ENCODE peak calls at places on chromosome 9, in eight cellular contexts. A is GM12892, J is A549, D is upper lobe of left lung, K is ovary, S is NB4, M is tibial nerve, O is erythroblast. I is an unnamed sample.

GRCh38 chr9:20981486-20981885 is 50.0 kb downstream of the HACD4 start:
- DNase-seq in S (no peak), O (no peak), A (no peak), K (no peak), M (no peak), D (no peak), J (no peak), I (no peak)

GRCh38 chr9:10005206-10005605 is 607.6 kb downstream of the PTPRD start:
- DNase-seq in J (no peak), S (no peak), D (no peak), K (no peak), O (no peak), A (no peak), M (no peak), I (no peak)

GRCh38 chr9:7216004-7216821 is 458.4 kb downstream of the KDM4C start:
- DNase-seq in D (no peak), J (no peak), S (peak; percentile 94), A (no peak), K (no peak), O (no peak), M (no peak), I (no peak)

GRCh38 chr9:75855509-75855908 is 35.0 kb upstream of the PCSK5 start:
- DNase-seq in K (no peak), M (no peak), D (no peak), S (peak; percentile 7), A (no peak), O (peak; percentile 1), J (no peak), I (no peak)

GRCh38 chr9:7150153-7150890 is 392.5 kb downstream of the KDM4C start:
- DNase-seq in J (no peak), O (peak; percentile 20), M (no peak), A (no peak), D (no peak), S (peak; percentile 96), K (no peak), I (no peak)

GRCh38 chr9:20611751-20612287 is 10.5 kb downstream of the MLLT3 start:
- DNase-seq in D (no peak), S (peak; percentile 42), K (no peak), A (no peak), M (no peak), O (peak; percentile 18), J (peak; percentile 58), I (no peak)

GRCh38 chr9:73494894-73495293 is 343.2 kb downstream of the ANXA1 start:
- DNase-seq in S (no peak), O (no peak), D (no peak), J (no peak), M (no peak), K (no peak), A (no peak), I (no peak)

GRCh38 chr9:92954078-92954861 is 6.9 kb downstream of the FGD3 start:
- DNase-seq in K (no peak), M (no peak), A (no peak), S (peak; percentile 30), D (no peak), O (no peak), J (no peak), I (peak; percentile 59)

GRCh38 chr9:95788011-95788410 is 87.5 kb upstream of the ERCC6L2 start:
- DNase-seq in M (no peak), K (no peak), A (no peak), D (no peak), J (no peak), O (no peak), S (no peak), I (no peak)

GRCh38 chr9:114588671-114589526 is 1.3 kb downstream of the ATP6V1G1 start:
- DNase-seq in A (no peak), J (no peak), S (no peak), M (no peak), O (peak; percentile 45), D (no peak), K (no peak), I (no peak)

GRCh38 chr9:95506692-95507455 is 9.9 kb downstream of the PTCH1 start:
- DNase-seq in S (peak; percentile 80), K (peak; percentile 74), J (peak; percentile 33), A (peak; percentile 25), D (peak; percentile 89), M (no peak), O (peak; percentile 39), I (peak; percentile 88)

GRCh38 chr9:114930063-114930812 is at the start of gene TNFSF8:
- DNase-seq in A (no peak), K (no peak), O (no peak), M (no peak), D (peak; percentile 67), S (no peak), J (no peak), I (no peak)

GRCh38 chr9:135066291-135066690 is 21.2 kb upstream of the OLFM1 start:
- DNase-seq in S (no peak), D (no peak), K (no peak), O (no peak), A (no peak), J (no peak), M (no peak), I (peak; percentile 66)

GRCh38 chr9:114278881-114279570 is 43.9 kb upstream of the ORM1 start:
- DNase-seq in O (no peak), M (no peak), A (no peak), D (no peak), J (peak; percentile 73), S (peak; percentile 89), K (peak; percentile 35), I (peak; percentile 82)

GRCh38 chr9:114805670-114806551 is at the start of gene TNFSF15:
- DNase-seq in J (no peak), A (peak; percentile 7), D (peak; percentile 68), S (peak; percentile 15), M (no peak), O (no peak), K (peak; percentile 41), I (no peak)

GRCh38 chr9:129610473-129611301 is 10.2 kb downstream of the C9orf50 start:
- DNase-seq in A (peak; percentile 86), J (peak; percentile 88), D (peak; percentile 96), S (peak; percentile 71), M (peak; percentile 60), O (peak; percentile 67), K (peak; percentile 90), I (peak; percentile 96)
- TF ChIP-seq POLR2A in A (no peak), J (peak; percentile 19), D (no peak), S (no peak), M (no peak), O (no peak), K (peak; percentile 47), I (no peak)

GRCh38 chr9:132876849-132877248 is 1.2 kb downstream of the AK8 start:
- DNase-seq in S (no peak), A (no peak), M (no peak), D (no peak), K (no peak), O (no peak), J (no peak), I (no peak)

GRCh38 chr9:132877447-132877817 is 652 bp downstream of the AK8 start:
- DNase-seq in D (no peak), O (no peak), S (no peak), A (no peak), J (no peak), K (no peak), M (no peak), I (no peak)

GRCh38 chr9:132878695-132879064 is at the start of gene SPACA9:
- DNase-seq in O (peak; percentile 62), K (peak; percentile 84), M (peak; percentile 45), D (peak; percentile 94), A (peak; percentile 41), S (peak; percentile 73), J (peak; percentile 78), I (peak; percentile 95)

GRCh38 chr9:132879443-132880310 is 979 bp downstream of the SPACA9 start:
- DNase-seq in O (no peak), S (peak; percentile 89), K (no peak), J (no peak), M (no peak), D (no peak), A (no peak), I (no peak)

DNA sequence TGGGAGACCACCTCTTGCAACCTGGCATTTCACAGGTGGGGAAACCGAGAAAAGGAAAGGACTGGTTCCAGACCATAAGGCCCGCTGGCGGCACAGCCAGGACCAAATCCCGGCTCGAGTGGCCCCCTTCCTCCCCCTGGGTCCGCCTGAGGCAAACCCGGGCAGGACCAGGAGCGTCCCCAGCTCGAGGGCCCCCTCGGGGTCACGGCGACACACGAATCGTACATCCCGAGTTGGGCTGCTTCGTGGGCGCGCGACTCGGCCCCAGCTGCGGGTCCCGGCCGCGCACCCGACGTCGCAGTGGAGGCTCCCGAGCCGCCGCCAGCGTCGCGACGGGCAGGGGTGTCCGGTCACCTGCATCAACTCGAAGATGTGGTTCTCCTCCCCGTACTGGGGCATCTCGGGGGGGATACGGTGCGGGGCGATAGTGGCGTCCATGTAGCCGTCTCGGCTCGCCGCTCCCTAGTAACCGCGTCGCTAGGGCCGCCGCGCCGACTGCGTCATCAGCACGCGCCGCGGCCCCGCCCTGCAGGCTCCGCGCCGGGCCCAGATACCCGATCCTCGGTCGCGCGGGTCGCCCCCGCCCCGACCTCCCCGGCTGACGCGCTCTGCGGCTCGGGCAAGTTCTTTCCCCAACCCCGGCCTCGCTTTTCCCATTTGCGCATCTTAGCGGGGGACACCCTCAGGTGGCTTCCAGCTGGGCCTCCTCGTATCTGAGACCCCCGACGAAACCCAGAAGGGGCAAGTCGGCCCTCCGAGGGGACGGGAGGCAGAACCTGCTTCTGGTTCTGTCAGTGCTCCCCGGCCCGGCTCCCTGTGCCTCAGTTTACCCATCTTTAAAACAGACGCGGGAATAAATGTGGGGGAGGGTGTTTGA is at the start of gene AK8:
- DNase-seq in D (peak; percentile 97), O (peak; percentile 93), K (peak; percentile 89), A (peak; percentile 97), M (peak; percentile 52), S (peak; percentile 79), J (peak; percentile 81), I (peak; percentile 92)
- TF ChIP-seq POLR2A in D (peak; percentile 41), O (peak; percentile 43), K (peak; percentile 46), A (no peak), M (no peak), S (no peak), J (peak; percentile 29), I (no peak)

DNA sequence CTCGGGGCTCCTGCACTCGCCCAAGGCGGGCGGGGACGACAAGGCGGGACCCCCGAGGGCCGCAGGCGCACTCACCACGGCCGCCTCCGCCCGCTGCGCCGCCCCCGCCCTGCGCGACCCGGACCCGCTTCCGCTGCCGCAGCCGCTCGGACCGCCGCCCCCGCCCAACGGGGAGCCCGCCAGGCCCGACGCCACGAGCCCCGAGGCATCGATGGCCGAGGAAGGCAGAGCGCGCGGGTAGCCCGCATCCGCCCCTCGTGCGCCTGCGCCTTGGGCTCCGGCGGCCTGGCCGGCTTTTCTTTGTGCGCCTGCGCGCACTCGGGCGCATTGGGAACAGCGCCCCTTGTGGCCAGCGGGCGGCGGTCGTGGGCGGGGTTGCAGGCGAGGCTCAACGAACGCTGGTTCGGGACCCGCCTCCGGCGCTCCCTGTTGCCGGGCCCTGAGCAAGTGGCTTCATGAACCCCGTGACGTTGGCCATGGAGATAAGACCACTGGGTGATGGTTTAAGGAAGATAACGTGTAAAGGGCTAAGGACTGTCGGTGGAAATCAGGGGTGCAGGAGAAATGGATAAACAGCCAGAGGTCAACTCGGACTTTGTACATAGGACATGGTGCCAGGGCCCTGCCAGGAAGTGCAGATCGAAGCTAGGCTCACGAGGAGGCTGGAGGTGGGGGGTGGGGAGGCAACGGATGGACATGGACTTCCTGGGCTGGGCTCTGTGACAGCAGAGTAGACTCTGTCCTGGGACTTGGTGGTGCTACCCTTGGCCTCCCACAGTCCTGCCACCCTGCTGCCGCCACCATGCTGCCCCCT is at the start of the genes C8G and FBXW5:
- DNase-seq in J (peak; percentile 89), A (peak; percentile 99), K (peak; percentile 97), O (peak; percentile 98), S (peak; percentile 94), D (peak; percentile 99), M (peak; percentile 83), I (peak; percentile 98)
- TF ChIP-seq POLR2A in J (peak; percentile 60), A (peak; percentile 53), K (peak; percentile 47), O (peak; percentile 69), S (peak; percentile 55), D (no peak), M (no peak), I (no peak)

GRCh38 chr9:107976767-107977166 is 487.2 kb upstream of the KLF4 start:
- DNase-seq in M (peak; percentile 15), O (no peak), A (no peak), D (no peak), S (no peak), K (no peak), J (no peak), I (peak; percentile 78)
- TF ChIP-seq POLR2A in M (no peak), O (no peak), A (no peak), D (no peak), S (no peak), K (no peak), J (no peak), I (no peak)